ENCODE peak calls at places on chromosomes 2 and 18, in nine cellular contexts. U is GM23338; C is cardiac muscle cell; Y is pancreas; R is breast epithelium; S is brain microvascular endothelial cell; D is CD8-positive, alpha-beta T cell; F is hepatocyte; O is astrocyte. A is an unnamed sample.

GRCh38 chr2:64841462-64841861 is 147.7 kb upstream of the SLC1A4 start:
- DNase-seq in R (no peak), Y (no peak), U (no peak), O (no peak), S (no peak), F (no peak), D (no peak), C (no peak), A (no peak)

GRCh38 chr2:236674238-236674637 is 104.6 kb downstream of the ACKR3 start:
- DNase-seq in Y (no peak), S (no peak), F (no peak), D (no peak), C (no peak), U (no peak), O (no peak), R (no peak), A (peak)

GRCh38 chr18:67410671-67411070 is 105.8 kb downstream of the DSEL start:
- DNase-seq in R (no peak), O (peak), D (no peak), U (no peak), C (no peak), F (no peak), Y (no peak), S (peak), A (no peak)

GRCh38 chr18:682833-683232 is 25.4 kb downstream of the TYMS start:
- DNase-seq in O (no peak), R (no peak), D (no peak), C (no peak), S (no peak), F (no peak), U (no peak), Y (no peak), A (no peak)

GRCh38 chr2:184879671-184880070 is 281.3 kb downstream of the ZNF804A start:
- DNase-seq in O (peak), U (no peak), D (no peak), R (no peak), S (no peak), F (no peak), C (no peak), Y (no peak), A (no peak)

GRCh38 chr2:88680266-88680902 is 11.1 kb upstream of the RPIA start:
- DNase-seq in Y (no peak), C (no peak), U (no peak), F (no peak), R (no peak), S (no peak), O (no peak), D (no peak), A (no peak)

GRCh38 chr2:15579641-15580040 is 12.0 kb upstream of the DDX1 start:
- DNase-seq in F (no peak), U (peak), C (no peak), S (no peak), R (no peak), Y (no peak), D (no peak), O (peak), A (no peak)

GRCh38 chr18:61991836-61992235 is 99.0 kb upstream of the RNF152 start:
- DNase-seq in S (no peak), D (no peak), F (no peak), R (no peak), Y (no peak), O (no peak), C (no peak), U (no peak), A (no peak)

GRCh38 chr2:113253453-113253852 is 25.3 kb downstream of the PAX8 start:
- DNase-seq in D (no peak), U (no peak), S (no peak), O (no peak), C (no peak), F (no peak), R (no peak), Y (no peak), A (no peak)

GRCh38 chr2:183105402-183106134 is 18.7 kb upstream of the NUP35 start:
- DNase-seq in F (no peak), Y (no peak), R (no peak), D (no peak), C (no peak), U (no peak), S (peak), O (no peak), A (no peak)

GRCh38 chr2:215002500-215002899 is 135.9 kb downstream of the ABCA12 start:
- DNase-seq in S (peak), F (peak), R (no peak), C (peak), D (no peak), U (peak), O (peak), Y (peak), A (no peak)

GRCh38 chr2:189549440-189549832 is 31.1 kb downstream of the SLC40A1 start:
- DNase-seq in C (no peak), U (no peak), O (peak), Y (no peak), S (no peak), D (no peak), F (no peak), R (no peak), A (peak)

GRCh38 chr18:9906407-9906955 is 7.3 kb upstream of the VAPA start:
- DNase-seq in S (no peak), O (no peak), C (no peak), F (no peak), U (no peak), R (no peak), D (no peak), Y (no peak), A (no peak)

GRCh38 chr2:19818039-19818438 is 83.7 kb downstream of the TTC32 start:
- DNase-seq in R (no peak), O (no peak), U (no peak), S (no peak), Y (no peak), C (no peak), D (no peak), F (no peak), A (no peak)

GRCh38 chr2:27683390-27684071 is 19.8 kb downstream of the SLC4A1AP start:
- DNase-seq in F (peak), C (peak), O (peak), S (peak), Y (peak), U (peak), R (peak), D (peak), A (peak)

GRCh38 chr2:37201766-37202165 is 5.5 kb downstream of the CEBPZOS start:
- DNase-seq in U (no peak), D (no peak), O (peak), Y (no peak), R (no peak), C (no peak), S (peak), F (no peak), A (no peak)

GRCh38 chr2:113755690-113756063 is 765 bp downstream of the SLC35F5 start:
- DNase-seq in D (no peak), U (peak), S (peak), Y (no peak), R (no peak), F (peak), C (no peak), O (peak), A (no peak)

GRCh38 chr2:155431004-155431507 is 732.6 kb downstream of the KCNJ3 start:
- DNase-seq in U (no peak), S (no peak), F (no peak), D (no peak), C (no peak), O (no peak), R (no peak), Y (no peak), A (no peak)

GRCh38 chr2:130300258-130300969 is 42.3 kb upstream of the IMP4 start:
- DNase-seq in Y (no peak), O (no peak), S (no peak), F (no peak), C (no peak), U (peak), R (no peak), D (no peak), A (no peak)

GRCh38 chr2:20573611-20574422 is 77.1 kb downstream of the HS1BP3 start:
- DNase-seq in F (no peak), S (no peak), O (peak), R (no peak), D (no peak), U (no peak), C (no peak), Y (no peak), A (no peak)

GRCh38 chr2:213288913-213289700 is 4.8 kb downstream of the SPAG16 start:
- DNase-seq in C (no peak), U (no peak), F (peak), O (peak), R (no peak), Y (peak), D (no peak), S (no peak), A (no peak)

GRCh38 chr2:239575931-239576445 is 175.2 kb upstream of the HDAC4 start:
- DNase-seq in O (no peak), Y (no peak), U (no peak), F (no peak), C (no peak), S (no peak), D (no peak), R (no peak), A (no peak)

GRCh38 chr2:28224648-28225471 is 167.8 kb upstream of the FOSL2 start:
- DNase-seq in F (peak), S (peak), Y (no peak), C (no peak), U (no peak), D (no peak), R (no peak), O (peak), A (no peak)

DNA sequence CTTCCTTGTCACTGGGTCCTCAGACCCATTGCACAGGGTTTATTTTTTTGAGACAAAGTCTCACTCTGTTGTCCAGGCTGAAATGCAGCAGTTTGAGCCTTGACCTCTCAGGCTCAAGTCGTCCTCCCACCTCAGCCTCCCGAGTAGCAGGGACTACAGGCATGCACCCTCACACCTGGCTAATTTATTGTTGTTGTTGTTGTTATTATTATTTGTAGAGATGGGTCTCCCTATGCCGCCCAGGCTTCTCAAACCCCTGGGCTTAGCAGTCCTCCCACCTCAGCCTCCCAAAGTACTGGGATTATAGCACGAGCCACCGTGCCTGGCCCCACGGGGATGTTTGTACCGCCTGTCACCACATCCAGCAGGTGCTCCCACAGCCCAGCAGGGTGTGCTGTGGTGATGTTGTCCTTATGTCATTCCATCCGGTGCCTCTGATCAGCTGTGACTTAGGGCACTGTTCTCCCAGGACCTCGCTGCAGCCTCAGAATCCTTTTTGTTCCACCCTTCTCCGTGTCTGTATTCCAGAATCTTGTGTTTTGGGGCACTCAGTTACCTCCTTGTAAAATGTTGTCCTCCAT is 182.3 kb downstream of the INO80D start:
- DNase-seq in S (no peak), C (peak), F (peak), R (no peak), O (no peak), U (peak), Y (peak), D (no peak), A (no peak)
- TF ChIP-seq CTCF in S (peak), C (peak), F (peak), R (no peak), O (peak), U (peak), Y (no peak), D (no peak), A (no peak)

GRCh38 chr2:1650474-1650872 is 93.8 kb downstream of the PXDN start:
- DNase-seq in U (no peak), R (no peak), F (no peak), Y (no peak), C (no peak), O (no peak), S (no peak), D (no peak), A (no peak)

GRCh38 chr2:1649103-1649870 is 95.0 kb downstream of the PXDN start:
- DNase-seq in R (no peak), F (no peak), O (no peak), Y (no peak), S (no peak), U (no peak), D (no peak), C (no peak), A (no peak)

GRCh38 chr2:1647417-1648240 is 96.7 kb downstream of the PXDN start:
- DNase-seq in U (no peak), C (no peak), O (no peak), D (no peak), F (no peak), S (no peak), R (no peak), Y (no peak), A (no peak)

GRCh38 chr2:1649871-1650473 is 94.3 kb downstream of the PXDN start:
- DNase-seq in F (no peak), C (no peak), Y (no peak), S (no peak), R (no peak), O (no peak), U (no peak), D (no peak), A (no peak)

DNA sequence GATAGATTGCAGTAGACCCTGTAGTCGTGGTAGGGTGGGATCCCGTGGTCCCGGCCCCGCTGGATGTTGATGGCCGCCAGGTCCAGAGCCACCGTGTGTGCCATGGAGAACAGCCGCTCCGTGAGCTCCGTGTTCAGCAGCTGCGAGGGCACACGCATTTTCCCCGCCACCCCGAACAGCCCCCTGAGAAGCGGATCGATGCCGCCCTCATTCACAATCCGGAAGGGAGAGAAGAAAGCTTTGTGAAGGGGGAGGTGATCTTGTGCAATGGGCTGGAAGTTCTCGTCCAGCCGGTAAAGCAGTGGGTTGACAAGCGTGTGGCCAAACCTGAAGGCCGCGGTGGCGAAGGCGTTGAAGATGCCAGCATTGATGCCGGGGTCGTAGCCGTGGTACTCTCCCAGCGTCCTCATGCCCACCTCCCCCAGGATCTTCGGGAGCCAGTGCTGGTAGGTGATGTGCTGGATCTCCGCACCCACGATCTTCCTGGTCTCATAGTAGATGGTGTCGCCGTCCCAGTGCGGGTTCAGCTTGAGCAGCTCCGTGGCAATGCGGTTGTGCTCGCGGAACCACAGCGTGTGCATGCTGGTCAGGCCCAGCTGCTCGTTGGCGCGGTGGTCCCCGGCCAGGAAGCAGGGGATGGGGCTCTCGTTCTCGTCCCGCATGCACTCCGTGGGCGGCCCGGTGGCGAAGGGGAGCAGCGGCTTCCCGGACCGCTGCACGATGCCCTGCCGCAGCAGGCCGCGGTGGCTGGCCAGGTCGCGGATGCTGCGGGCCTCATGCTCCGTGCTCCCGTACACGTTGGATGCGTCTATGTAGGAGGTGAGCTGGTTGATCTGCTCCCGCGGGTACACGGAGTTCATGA is 95.8 kb downstream of the PXDN start:
- DNase-seq in U (no peak), O (no peak), D (no peak), R (no peak), Y (no peak), F (no peak), C (no peak), S (no peak), A (no peak)
- H3K27ac ChIP-seq in U (no peak), O (no peak), D (no peak), R (no peak), Y (no peak), F (no peak), C (no peak), S (no peak), A (no peak)

GRCh38 chr18:12271376-12272235 is 17.4 kb downstream of the CIDEA start:
- DNase-seq in S (peak), F (peak), R (peak), D (peak), Y (peak), O (peak), U (peak), C (peak), A (peak)
- H3K4me3 ChIP-seq in S (peak), F (peak), R (peak), D (peak), Y (peak), O (peak), U (peak), C (peak), A (peak)

DNA sequence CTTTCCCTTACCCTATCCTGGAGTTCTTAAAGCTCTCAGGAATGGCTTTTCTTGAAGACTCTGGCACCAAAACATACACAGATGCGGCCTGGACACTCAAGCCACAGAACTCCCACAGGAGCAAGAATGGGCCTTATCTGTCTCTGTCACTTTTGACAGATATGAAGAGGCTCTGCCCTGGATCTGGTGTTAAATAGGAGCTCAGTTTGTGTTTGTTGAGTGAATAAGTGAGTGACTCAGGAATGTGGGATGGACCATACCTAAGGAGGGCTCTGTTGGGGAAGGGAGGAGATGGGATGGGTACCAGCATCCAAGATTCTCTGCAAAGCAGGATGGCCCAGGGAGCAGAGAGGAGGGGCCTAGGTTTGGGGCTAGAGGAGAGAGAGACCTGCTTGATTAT is 33.9 kb upstream of the EPAS1 start:
- DNase-seq in F (no peak), C (no peak), Y (no peak), O (no peak), U (no peak), D (no peak), S (no peak), R (no peak), A (no peak)
- TF ChIP-seq CTCF in F (no peak), C (no peak), Y (no peak), O (no peak), U (no peak), D (no peak), S (no peak), R (no peak), A (no peak)

DNA sequence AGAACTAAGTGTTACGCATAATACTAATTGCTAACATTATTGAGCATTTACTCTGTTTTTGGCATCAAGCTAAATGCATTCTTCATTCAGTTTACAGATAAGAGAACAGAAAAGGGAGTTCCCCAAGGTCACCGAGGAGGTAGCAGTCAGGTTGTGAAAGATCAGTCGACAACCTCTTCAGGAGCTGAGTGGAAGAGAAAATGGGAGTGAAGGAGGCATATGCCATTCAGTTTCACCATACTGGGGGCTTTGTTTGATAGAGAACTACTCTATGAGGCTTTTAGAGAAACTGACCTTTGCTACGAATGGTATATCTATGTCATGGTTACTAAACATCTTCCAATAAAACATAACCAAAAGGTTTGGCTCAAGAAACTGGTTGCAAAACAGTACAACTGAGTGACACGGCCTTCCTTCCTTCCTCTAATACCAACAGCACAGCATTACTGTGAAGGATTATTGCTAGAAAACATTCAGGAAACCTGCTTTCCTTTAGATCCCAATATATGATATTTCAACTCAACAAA is 112.1 kb downstream of the RBMS1 start:
- DNase-seq in R (no peak), Y (no peak), S (no peak), U (no peak), F (no peak), C (peak), D (no peak), O (peak), A (no peak)
- H3K27ac ChIP-seq in R (peak), Y (no peak), S (peak), U (no peak), F (peak), C (peak), D (no peak), O (peak), A (peak)

GRCh38 chr18:39799010-39799409 is 2156.0 kb upstream of the PIK3C3 start:
- DNase-seq in C (no peak), U (peak), S (no peak), F (peak), O (no peak), Y (no peak), R (no peak), D (no peak), A (no peak)
- H3K4me3 ChIP-seq in C (peak), U (peak), S (peak), F (peak), O (peak), Y (peak), R (no peak), D (no peak), A (no peak)